ENCODE peak calls at places on chromosomes 4 and X, in four cellular contexts. One of them, this sample, is unnamed.
A peak's percentile ranks its signal among the peaks of the same experiment; 100 is the strongest.

GRCh38 chrX:1529756-1530155 is 7.2 kb downstream of the P2RY8 start:
- DNase-seq in activated naive CD8-positive, alpha-beta T cell treated with anti-CD3 and anti-CD28 coated beads, Interleukin-2, amount 50 U/mL, for 16 hours: no peak
- DNase-seq in GM12878: no peak
- DNase-seq in AG04450: no peak
- DNase-seq in this sample: no peak

GRCh38 chr4:33980361-33980760 is 2264.0 kb downstream of the ARAP2 start:
- DNase-seq in activated naive CD8-positive, alpha-beta T cell treated with anti-CD3 and anti-CD28 coated beads, Interleukin-2, amount 50 U/mL, for 16 hours: no peak
- DNase-seq in GM12878: no peak
- DNase-seq in AG04450: no peak
- DNase-seq in this sample: no peak

GRCh38 chr4:153152453-153153338 is 51.5 kb upstream of the TRIM2 start:
- DNase-seq in GM12878: no peak
- DNase-seq in activated naive CD8-positive, alpha-beta T cell treated with anti-CD3 and anti-CD28 coated beads, Interleukin-2, amount 50 U/mL, for 16 hours: peak; percentile 13
- DNase-seq in AG04450: no peak
- DNase-seq in this sample: no peak

GRCh38 chrX:56803849-56804681 is 75.0 kb downstream of the NBDY start:
- DNase-seq in activated naive CD8-positive, alpha-beta T cell treated with anti-CD3 and anti-CD28 coated beads, Interleukin-2, amount 50 U/mL, for 16 hours: no peak
- DNase-seq in GM12878: no peak
- DNase-seq in AG04450: no peak
- DNase-seq in this sample: no peak

GRCh38 chr4:143253156-143253555 is 68.4 kb downstream of the USP38 start:
- DNase-seq in activated naive CD8-positive, alpha-beta T cell treated with anti-CD3 and anti-CD28 coated beads, Interleukin-2, amount 50 U/mL, for 16 hours: no peak
- DNase-seq in AG04450: no peak
- DNase-seq in GM12878: no peak
- DNase-seq in this sample: no peak

GRCh38 chrX:11261260-11261659 is 32.0 kb upstream of the AMELX start:
- DNase-seq in AG04450: no peak
- DNase-seq in activated naive CD8-positive, alpha-beta T cell treated with anti-CD3 and anti-CD28 coated beads, Interleukin-2, amount 50 U/mL, for 16 hours: no peak
- DNase-seq in GM12878: no peak
- DNase-seq in this sample: no peak

GRCh38 chrX:123217077-123217476 is 33.0 kb downstream of the GRIA3 start:
- DNase-seq in GM12878: no peak
- DNase-seq in AG04450: no peak
- DNase-seq in activated naive CD8-positive, alpha-beta T cell treated with anti-CD3 and anti-CD28 coated beads, Interleukin-2, amount 50 U/mL, for 16 hours: no peak
- DNase-seq in this sample: no peak

GRCh38 chr4:104901438-104901837 is 245.2 kb upstream of the TET2 start:
- DNase-seq in GM12878: no peak
- DNase-seq in AG04450: no peak
- DNase-seq in activated naive CD8-positive, alpha-beta T cell treated with anti-CD3 and anti-CD28 coated beads, Interleukin-2, amount 50 U/mL, for 16 hours: no peak
- DNase-seq in this sample: no peak

GRCh38 chr4:102868153-102868781 is 525 bp upstream of the CISD2 start:
- DNase-seq in activated naive CD8-positive, alpha-beta T cell treated with anti-CD3 and anti-CD28 coated beads, Interleukin-2, amount 50 U/mL, for 16 hours: no peak
- DNase-seq in AG04450: no peak
- DNase-seq in GM12878: no peak
- DNase-seq in this sample: no peak

GRCh38 chr4:178240891-178241290 is 798.7 kb upstream of the AGA start:
- DNase-seq in AG04450: no peak
- DNase-seq in activated naive CD8-positive, alpha-beta T cell treated with anti-CD3 and anti-CD28 coated beads, Interleukin-2, amount 50 U/mL, for 16 hours: no peak
- DNase-seq in GM12878: no peak
- DNase-seq in this sample: no peak

GRCh38 chrX:39758791-39759525 is 338.8 kb downstream of the BCOR start:
- DNase-seq in GM12878: no peak
- DNase-seq in activated naive CD8-positive, alpha-beta T cell treated with anti-CD3 and anti-CD28 coated beads, Interleukin-2, amount 50 U/mL, for 16 hours: no peak
- DNase-seq in AG04450: no peak
- DNase-seq in this sample: no peak

GRCh38 chrX:44843318-44843702 is 511 bp upstream of the DUSP21 start:
- DNase-seq in activated naive CD8-positive, alpha-beta T cell treated with anti-CD3 and anti-CD28 coated beads, Interleukin-2, amount 50 U/mL, for 16 hours: no peak
- DNase-seq in GM12878: no peak
- DNase-seq in AG04450: no peak
- DNase-seq in this sample: no peak

GRCh38 chr4:127856485-127857447 is 23.9 kb upstream of the PLK4 start:
- DNase-seq in activated naive CD8-positive, alpha-beta T cell treated with anti-CD3 and anti-CD28 coated beads, Interleukin-2, amount 50 U/mL, for 16 hours: no peak
- DNase-seq in AG04450: peak; percentile 55
- DNase-seq in GM12878: peak; percentile 60
- DNase-seq in this sample: no peak

GRCh38 chr4:86791126-86791525 is 58.1 kb downstream of the SLC10A6 start:
- DNase-seq in AG04450: no peak
- DNase-seq in activated naive CD8-positive, alpha-beta T cell treated with anti-CD3 and anti-CD28 coated beads, Interleukin-2, amount 50 U/mL, for 16 hours: no peak
- DNase-seq in GM12878: no peak
- DNase-seq in this sample: no peak

GRCh38 chr4:88971536-88971935 is 85.4 kb downstream of the FAM13A start:
- DNase-seq in GM12878: no peak
- DNase-seq in activated naive CD8-positive, alpha-beta T cell treated with anti-CD3 and anti-CD28 coated beads, Interleukin-2, amount 50 U/mL, for 16 hours: no peak
- DNase-seq in AG04450: no peak
- DNase-seq in this sample: no peak

GRCh38 chrX:69546417-69546816 is 42.3 kb downstream of the NALF2 start:
- DNase-seq in activated naive CD8-positive, alpha-beta T cell treated with anti-CD3 and anti-CD28 coated beads, Interleukin-2, amount 50 U/mL, for 16 hours: no peak
- DNase-seq in GM12878: no peak
- DNase-seq in AG04450: no peak
- DNase-seq in this sample: no peak

GRCh38 chrX:106397788-106398538 is 213.8 kb upstream of the RADX start:
- DNase-seq in AG04450: no peak
- DNase-seq in GM12878: no peak
- DNase-seq in activated naive CD8-positive, alpha-beta T cell treated with anti-CD3 and anti-CD28 coated beads, Interleukin-2, amount 50 U/mL, for 16 hours: no peak
- DNase-seq in this sample: no peak

GRCh38 chr4:129362685-129363274 is 266.8 kb downstream of the C4orf33 start:
- DNase-seq in activated naive CD8-positive, alpha-beta T cell treated with anti-CD3 and anti-CD28 coated beads, Interleukin-2, amount 50 U/mL, for 16 hours: peak; percentile 7
- DNase-seq in AG04450: peak; percentile 37
- DNase-seq in GM12878: peak; percentile 13
- DNase-seq in this sample: peak; percentile 19

GRCh38 chrX:111375747-111376146 is 36.2 kb downstream of the DCX start:
- DNase-seq in AG04450: no peak
- DNase-seq in activated naive CD8-positive, alpha-beta T cell treated with anti-CD3 and anti-CD28 coated beads, Interleukin-2, amount 50 U/mL, for 16 hours: no peak
- DNase-seq in GM12878: no peak
- DNase-seq in this sample: no peak

GRCh38 chr4:54657194-54657555 is 582 bp upstream of the KIT start:
- DNase-seq in activated naive CD8-positive, alpha-beta T cell treated with anti-CD3 and anti-CD28 coated beads, Interleukin-2, amount 50 U/mL, for 16 hours: no peak
- DNase-seq in GM12878: no peak
- DNase-seq in AG04450: no peak
- DNase-seq in this sample: no peak

GRCh38 chrX:136397001-136397400 is 90.7 kb upstream of the BRS3 start:
- DNase-seq in AG04450: no peak
- DNase-seq in GM12878: no peak
- DNase-seq in activated naive CD8-positive, alpha-beta T cell treated with anti-CD3 and anti-CD28 coated beads, Interleukin-2, amount 50 U/mL, for 16 hours: no peak
- DNase-seq in this sample: no peak

GRCh38 chr4:88522702-88523324 is 763 bp downstream of the PYURF start:
- DNase-seq in activated naive CD8-positive, alpha-beta T cell treated with anti-CD3 and anti-CD28 coated beads, Interleukin-2, amount 50 U/mL, for 16 hours: no peak
- DNase-seq in GM12878: no peak
- DNase-seq in AG04450: no peak
- DNase-seq in this sample: no peak

GRCh38 chr4:99811850-99812249 is 4.8 kb upstream of the DAPP1 start:
- DNase-seq in activated naive CD8-positive, alpha-beta T cell treated with anti-CD3 and anti-CD28 coated beads, Interleukin-2, amount 50 U/mL, for 16 hours: no peak
- DNase-seq in GM12878: no peak
- DNase-seq in AG04450: no peak
- DNase-seq in this sample: peak; percentile 38

GRCh38 chr4:26238426-26238781 is 82.4 kb upstream of the RBPJ start:
- DNase-seq in GM12878: no peak
- DNase-seq in AG04450: no peak
- DNase-seq in activated naive CD8-positive, alpha-beta T cell treated with anti-CD3 and anti-CD28 coated beads, Interleukin-2, amount 50 U/mL, for 16 hours: no peak
- DNase-seq in this sample: no peak

This sample was measured in GM12864.